ENCODE peak calls at places on chromosome 20, in six cellular contexts. B is Jurkat, Clone E6-1; D is AML-193; Z is fibroblast of pulmonary artery; S is non-pigmented ciliary epithelial cell; Y is brain microvascular endothelial cell. F is an unnamed sample.
A peak's percentile ranks its signal among the peaks of the same experiment; 100 is the strongest.

GRCh38 chr20:50654899-50655298 is 36.4 kb downstream of the RIPOR3 start:
- DNase-seq in B (no peak), D (no peak), S (no peak), Z (peak; percentile 55), Y (no peak), F (no peak)

GRCh38 chr20:15199698-15200097 is 862.3 kb upstream of the FLRT3 start:
- DNase-seq in B (no peak), S (no peak), Y (no peak), D (no peak), Z (no peak), F (no peak)

GRCh38 chr20:23021541-23021940 is 13.6 kb upstream of the SSTR4 start:
- DNase-seq in Y (no peak), B (no peak), D (peak; percentile 45), S (no peak), Z (no peak), F (no peak)

GRCh38 chr20:45833030-45833882 is at the start of gene SNX21:
- DNase-seq in B (no peak), Y (peak; percentile 81), Z (peak; percentile 97), D (peak; percentile 55), S (peak; percentile 60), F (no peak)

GRCh38 chr20:50969416-50969815 is 10.8 kb downstream of the MOCS3 start:
- DNase-seq in B (no peak), S (no peak), Y (no peak), Z (no peak), D (no peak), F (no peak)

GRCh38 chr20:61043681-61044080 is 208.4 kb upstream of the CDH4 start:
- DNase-seq in B (no peak), D (no peak), S (no peak), Z (no peak), Y (no peak), F (no peak)

GRCh38 chr20:24877652-24878051 is 71.4 kb upstream of the CST7 start:
- DNase-seq in B (no peak), D (peak; percentile 2), Y (no peak), Z (no peak), S (no peak), F (no peak)

GRCh38 chr20:5776074-5776473 is 25.9 kb downstream of the SHLD1 start:
- DNase-seq in D (no peak), S (no peak), Z (no peak), Y (no peak), B (no peak), F (no peak)

GRCh38 chr20:6882911-6883310 is 115.4 kb downstream of the BMP2 start:
- DNase-seq in Z (no peak), D (no peak), S (peak; percentile 50), B (no peak), Y (no peak), F (no peak)

GRCh38 chr20:7094438-7094997 is 327.0 kb downstream of the BMP2 start:
- DNase-seq in Z (peak; percentile 16), B (peak; percentile 16), Y (peak; percentile 5), S (peak; percentile 8), D (peak; percentile 25), F (peak; percentile 24)

GRCh38 chr20:36614781-36615557 is 9.4 kb downstream of the RAB5IF start:
- DNase-seq in Z (no peak), S (no peak), D (no peak), Y (no peak), B (no peak), F (no peak)